ENCODE peak calls at places on chromosomes 1 and 21, in nine cellular contexts. U is fibroblast of villous mesenchyme, W is colonic mucosa, P is BJ, Z is esophagus squamous epithelium, D is lower leg skin, I is keratinocyte, X is left lung, R is HepG2. G is an unnamed sample.

GRCh38 chr1:220767312-220768126 is 19.2 kb upstream of the MTARC1 start:
- DNase-seq in U (peak; percentile 88), W (no peak), P (no peak), Z (no peak), D (no peak), I (no peak), X (no peak), R (peak; percentile 78), G (peak; percentile 65)

GRCh38 chr1:231757101-231757404 is 130.5 kb downstream of the DISC1 start:
- DNase-seq in U (no peak), W (no peak), P (no peak), Z (no peak), D (no peak), I (no peak), X (no peak), R (no peak), G (no peak)

GRCh38 chr21:42847051-42847707 is 32.2 kb downstream of the WDR4 start:
- DNase-seq in U (no peak), W (no peak), P (no peak), Z (no peak), D (peak; percentile 64), I (no peak), X (no peak), R (no peak), G (no peak)

GRCh38 chr1:109499661-109500536 is 6.0 kb downstream of the CYB561D1 start:
- DNase-seq in U (no peak), W (peak; percentile 78), P (peak; percentile 49), Z (no peak), D (no peak), I (peak; percentile 55), X (no peak), R (peak; percentile 45), G (peak; percentile 51)

GRCh38 chr1:224045556-224045955 is 68.4 kb upstream of the FBXO28 start:
- DNase-seq in U (no peak), W (no peak), P (no peak), Z (no peak), D (no peak), I (no peak), X (no peak), R (no peak), G (no peak)

GRCh38 chr1:162360237-162360873 is 16.3 kb downstream of the SPATA46 start:
- DNase-seq in U (no peak), W (peak; percentile 44), P (no peak), Z (no peak), D (peak; percentile 31), I (no peak), X (no peak), R (no peak), G (no peak)

GRCh38 chr1:203057831-203058673 is 27.8 kb downstream of the MYOG start:
- DNase-seq in U (peak; percentile 63), W (no peak), P (peak; percentile 90), Z (no peak), D (no peak), I (no peak), X (no peak), R (no peak), G (no peak)

GRCh38 chr1:13652238-13652637 is 47.8 kb upstream of the PRDM2 start:
- DNase-seq in U (peak; percentile 8), W (no peak), P (no peak), Z (no peak), D (no peak), I (no peak), X (no peak), R (no peak), G (peak; percentile 23)

GRCh38 chr1:155976913-155977606 is 1.3 kb downstream of the ARHGEF2 start:
- DNase-seq in U (no peak), W (no peak), P (no peak), Z (no peak), D (no peak), I (no peak), X (no peak), R (no peak), G (no peak)

GRCh38 chr1:234897754-234898454 is 230.7 kb downstream of the TOMM20 start:
- DNase-seq in U (no peak), W (no peak), P (no peak), Z (no peak), D (no peak), I (no peak), X (no peak), R (no peak), G (no peak)

GRCh38 chr1:45923343-45923742 is 119.9 kb downstream of the MAST2 start:
- DNase-seq in U (peak; percentile 45), W (no peak), P (no peak), Z (no peak), D (no peak), I (no peak), X (no peak), R (no peak), G (no peak)

GRCh38 chr1:45922813-45923212 is 119.4 kb downstream of the MAST2 start:
- DNase-seq in U (no peak), W (no peak), P (no peak), Z (no peak), D (no peak), I (no peak), X (no peak), R (no peak), G (no peak)

GRCh38 chr1:45924736-45925135 is 121.3 kb downstream of the MAST2 start:
- DNase-seq in U (peak; percentile 77), W (no peak), P (no peak), Z (no peak), D (no peak), I (no peak), X (no peak), R (no peak), G (peak; percentile 31)

GRCh38 chr1:45925728-45926287 is 122.4 kb downstream of the MAST2 start:
- DNase-seq in U (no peak), W (no peak), P (no peak), Z (no peak), D (no peak), I (no peak), X (no peak), R (no peak), G (no peak)

DNA sequence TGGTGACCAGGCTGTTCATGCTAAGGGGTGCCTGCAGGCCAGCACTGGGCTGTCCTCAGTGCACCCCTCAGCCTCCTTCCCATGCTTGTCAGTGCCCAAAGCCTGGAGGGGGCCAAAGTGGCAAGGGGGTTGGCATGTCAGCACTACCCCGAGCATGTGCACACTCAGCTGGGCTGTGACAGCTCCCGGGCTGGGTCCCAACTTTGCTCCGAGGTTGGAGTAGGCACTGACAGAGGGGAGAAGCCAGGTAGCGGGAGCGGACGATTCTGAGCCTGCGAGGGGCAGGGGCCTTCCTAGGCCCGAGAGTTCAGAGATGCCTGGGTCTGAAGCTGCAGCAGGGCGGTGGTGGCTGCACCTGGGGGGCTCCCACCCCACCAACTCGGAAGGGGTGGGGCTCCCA is 119.0 kb downstream of the MAST2 start:
- DNase-seq in U (no peak), W (no peak), P (no peak), Z (no peak), D (no peak), I (no peak), X (no peak), R (no peak), G (no peak)
- H3K4me3 ChIP-seq in U (no peak overlapping the region), W (no peak overlapping the region), P (no peak overlapping the region), Z (no peak overlapping the region), D (no peak overlapping the region), I (no peak overlapping the region), X (no peak overlapping the region), R (no peak overlapping the region), G (no peak overlapping the region)

DNA sequence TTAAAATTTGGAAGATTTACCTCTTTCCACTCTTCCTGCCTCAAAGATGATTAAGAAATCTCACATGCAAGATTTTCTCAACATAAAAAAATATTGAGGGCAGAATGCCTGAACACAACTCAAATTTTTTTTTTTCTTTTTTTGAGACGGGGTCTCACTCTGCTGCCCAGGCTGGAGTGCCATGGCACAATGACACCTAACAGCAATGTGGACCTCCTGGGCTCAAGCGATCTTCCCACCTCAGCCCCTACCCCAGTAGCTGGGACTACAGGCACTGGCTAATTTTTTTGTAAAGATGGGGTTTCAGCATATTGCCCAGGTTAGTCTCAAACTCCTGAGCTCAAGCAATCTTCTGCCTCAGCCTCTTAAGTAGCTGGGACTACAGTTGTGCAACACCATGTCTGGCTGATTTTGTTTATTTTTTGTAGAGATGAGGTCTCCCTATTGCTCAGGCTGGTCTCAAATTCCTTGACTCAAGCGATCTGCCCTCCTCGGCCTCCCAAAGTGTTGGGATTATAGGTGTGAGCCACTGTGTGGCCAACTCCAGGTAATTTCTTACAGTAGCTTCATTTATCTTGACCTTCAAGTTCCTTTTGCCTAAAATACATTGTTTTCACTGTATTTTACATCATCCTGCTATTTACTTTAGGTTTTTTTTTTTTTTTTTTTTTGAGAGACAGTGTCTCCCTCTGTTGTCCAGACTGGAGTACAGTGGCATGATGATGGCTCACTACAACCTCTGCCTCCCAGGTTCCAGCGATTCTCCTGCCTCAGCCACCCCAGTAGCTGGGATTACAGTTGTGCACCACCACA is 10.4 kb downstream of the NUCKS1 start:
- DNase-seq in U (peak; percentile 94), W (no peak), P (peak; percentile 26), Z (no peak), D (no peak), I (no peak), X (no peak), R (peak; percentile 25), G (peak; percentile 92)
- TF ChIP-seq CTCF in U (peak; percentile 41), W (no peak), P (peak; percentile 43), Z (no peak), D (no peak), I (no peak), X (no peak), R (peak; percentile 34), G (peak; percentile 50)

GRCh38 chr1:18111605-18112297 is 4.2 kb downstream of the IGSF21 start:
- DNase-seq in U (no peak), W (no peak), P (no peak), Z (no peak), D (no peak), I (no peak), X (no peak), R (no peak), G (no peak)
- H3K4me3 ChIP-seq in U (no peak overlapping the region), W (no peak overlapping the region), P (no peak overlapping the region), Z (no peak overlapping the region), D (no peak overlapping the region), I (no peak overlapping the region), X (no peak overlapping the region), R (no peak overlapping the region), G (no peak overlapping the region)

DNA sequence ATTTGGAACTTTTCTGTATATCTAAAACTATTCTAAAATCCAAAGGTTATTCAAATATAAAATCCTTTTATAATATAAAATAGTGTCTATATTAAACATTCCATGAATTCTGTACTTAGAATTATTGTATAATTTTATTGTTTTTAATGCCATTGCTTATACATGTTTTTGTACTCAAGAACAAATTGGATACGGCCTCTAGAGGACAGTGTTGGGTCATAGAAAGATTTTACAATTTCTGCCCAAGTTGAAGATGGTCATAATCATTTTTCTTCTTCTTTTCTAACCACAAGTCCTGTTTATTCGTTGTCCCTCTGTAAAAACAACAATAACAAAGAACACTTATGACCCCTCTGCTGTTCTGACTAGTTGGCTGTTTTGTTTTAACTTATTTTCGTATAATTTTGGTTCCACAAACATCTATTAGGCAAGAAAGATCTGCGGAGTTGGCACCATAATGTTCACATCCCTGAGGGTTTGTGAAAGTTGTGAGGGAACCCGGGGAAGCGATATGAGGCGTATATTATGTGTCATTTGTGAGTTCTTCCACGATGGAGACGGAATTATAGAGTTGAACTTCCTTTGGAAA is 75.7 kb upstream of the KIF26B start:
- DNase-seq in U (peak; percentile 83), W (no peak), P (no peak), Z (no peak), D (no peak), I (no peak), X (no peak), R (peak; percentile 29), G (peak; percentile 88)
- TF ChIP-seq CTCF in U (peak; percentile 81), W (peak; percentile 51), P (peak; percentile 85), Z (no peak), D (no peak), I (peak; percentile 46), X (peak; percentile 68), R (peak; percentile 72), G (peak; percentile 77)